ENCODE peak calls at places on chromosome 3, in five cellular contexts. One of them, this sample, is unnamed.

GRCh38 chr3:30007668-30008067 is 598.7 kb upstream of the TGFBR2 start:
- DNase-seq in GM12891: no peak
- DNase-seq in endothelial cell of umbilical vein: peak; percentile 21
- DNase-seq in upper lobe of left lung: no peak
- DNase-seq in spleen: no peak
- DNase-seq in this sample: no peak

GRCh38 chr3:8371085-8371551 is 130.5 kb upstream of the LMCD1 start:
- DNase-seq in GM12891: no peak
- DNase-seq in upper lobe of left lung: no peak
- DNase-seq in endothelial cell of umbilical vein: no peak
- DNase-seq in spleen: no peak
- DNase-seq in this sample: no peak

GRCh38 chr3:157428957-157429356 is 7.7 kb upstream of the PTX3 start:
- DNase-seq in GM12891: no peak
- DNase-seq in endothelial cell of umbilical vein: no peak
- DNase-seq in spleen: no peak
- DNase-seq in upper lobe of left lung: no peak
- DNase-seq in this sample: no peak

GRCh38 chr3:13767030-13767429 is 112.8 kb downstream of the WNT7A start:
- DNase-seq in endothelial cell of umbilical vein: no peak
- DNase-seq in GM12891: no peak
- DNase-seq in spleen: no peak
- DNase-seq in upper lobe of left lung: no peak
- DNase-seq in this sample: no peak

GRCh38 chr3:167736264-167736787 is 805 bp downstream of the SERPINI1 start:
- DNase-seq in spleen: no peak
- DNase-seq in upper lobe of left lung: no peak
- DNase-seq in GM12891: no peak
- DNase-seq in endothelial cell of umbilical vein: no peak
- DNase-seq in this sample: no peak

GRCh38 chr3:88141458-88142083 is 8.2 kb upstream of the C3orf38 start:
- DNase-seq in endothelial cell of umbilical vein: no peak
- DNase-seq in spleen: no peak
- DNase-seq in upper lobe of left lung: no peak
- DNase-seq in GM12891: no peak
- DNase-seq in this sample: no peak

GRCh38 chr3:74465652-74466415 is 148.6 kb downstream of the CNTN3 start:
- DNase-seq in GM12891: no peak
- DNase-seq in spleen: no peak
- DNase-seq in endothelial cell of umbilical vein: no peak
- DNase-seq in upper lobe of left lung: no peak
- DNase-seq in this sample: no peak

GRCh38 chr3:169041677-169042171 is 621.8 kb downstream of the MECOM start:
- DNase-seq in GM12891: no peak
- DNase-seq in upper lobe of left lung: no peak
- DNase-seq in endothelial cell of umbilical vein: peak; percentile 87
- DNase-seq in spleen: no peak
- DNase-seq in this sample: no peak

GRCh38 chr3:52248816-52249547 is 3.4 kb downstream of the PPM1M start:
- DNase-seq in upper lobe of left lung: no peak
- DNase-seq in endothelial cell of umbilical vein: peak; percentile 38
- DNase-seq in GM12891: no peak
- DNase-seq in spleen: peak; percentile 77
- DNase-seq in this sample: no peak

GRCh38 chr3:127034195-127034989 is 51.5 kb downstream of the PLXNA1 start:
- DNase-seq in upper lobe of left lung: no peak
- DNase-seq in endothelial cell of umbilical vein: no peak
- DNase-seq in spleen: peak; percentile 73
- DNase-seq in GM12891: no peak
- DNase-seq in this sample: no peak

GRCh38 chr3:188220988-188221818 is 67.2 kb downstream of the LPP start:
- DNase-seq in upper lobe of left lung: no peak
- DNase-seq in GM12891: no peak
- DNase-seq in spleen: no peak
- DNase-seq in endothelial cell of umbilical vein: no peak
- DNase-seq in this sample: no peak

GRCh38 chr3:1346386-1346785 is 253.6 kb downstream of the CNTN6 start:
- DNase-seq in spleen: no peak
- DNase-seq in upper lobe of left lung: no peak
- DNase-seq in GM12891: no peak
- DNase-seq in endothelial cell of umbilical vein: no peak
- DNase-seq in this sample: no peak

GRCh38 chr3:67495751-67496150 is 158.7 kb downstream of the SUCLG2 start:
- DNase-seq in spleen: no peak
- DNase-seq in endothelial cell of umbilical vein: peak; percentile 64
- DNase-seq in GM12891: no peak
- DNase-seq in upper lobe of left lung: no peak
- DNase-seq in this sample: no peak

GRCh38 chr3:17770682-17771081 is 28.3 kb upstream of the TBC1D5 start:
- DNase-seq in upper lobe of left lung: no peak
- DNase-seq in spleen: no peak
- DNase-seq in GM12891: no peak
- DNase-seq in endothelial cell of umbilical vein: no peak
- DNase-seq in this sample: no peak

GRCh38 chr3:51966486-51966885 is 768 bp downstream of the PCBP4 start:
- DNase-seq in endothelial cell of umbilical vein: no peak
- DNase-seq in upper lobe of left lung: no peak
- DNase-seq in spleen: no peak
- DNase-seq in GM12891: no peak
- DNase-seq in this sample: no peak

GRCh38 chr3:72516361-72516760 is 331.9 kb downstream of the SHQ1 start:
- DNase-seq in GM12891: no peak
- DNase-seq in spleen: no peak
- DNase-seq in upper lobe of left lung: no peak
- DNase-seq in endothelial cell of umbilical vein: no peak
- DNase-seq in this sample: no peak

GRCh38 chr3:172705166-172705565 is 5.7 kb downstream of the NCEH1 start:
- DNase-seq in endothelial cell of umbilical vein: no peak
- DNase-seq in GM12891: no peak
- DNase-seq in spleen: no peak
- DNase-seq in upper lobe of left lung: no peak
- DNase-seq in this sample: no peak

GRCh38 chr3:114389156-114389555 is 95.3 kb downstream of the TIGIT start:
- DNase-seq in endothelial cell of umbilical vein: no peak
- DNase-seq in spleen: no peak
- DNase-seq in GM12891: no peak
- DNase-seq in upper lobe of left lung: no peak
- DNase-seq in this sample: no peak

GRCh38 chr3:111607242-111607641 is 12.1 kb upstream of the ZBED2 start:
- DNase-seq in GM12891: no peak
- DNase-seq in upper lobe of left lung: no peak
- DNase-seq in endothelial cell of umbilical vein: no peak
- DNase-seq in spleen: no peak
- DNase-seq in this sample: no peak

GRCh38 chr3:157544501-157545139 is 41.4 kb upstream of the VEPH1 start:
- DNase-seq in spleen: no peak
- DNase-seq in GM12891: no peak
- DNase-seq in endothelial cell of umbilical vein: no peak
- DNase-seq in upper lobe of left lung: no peak
- DNase-seq in this sample: no peak

GRCh38 chr3:45078910-45079522 is 52.9 kb downstream of the CLEC3B start:
- DNase-seq in upper lobe of left lung: no peak
- DNase-seq in endothelial cell of umbilical vein: no peak
- DNase-seq in spleen: no peak
- DNase-seq in GM12891: no peak
- DNase-seq in this sample: no peak

GRCh38 chr3:147422934-147423599 is 13.9 kb downstream of the ZIC1 start:
- DNase-seq in GM12891: no peak
- DNase-seq in upper lobe of left lung: no peak
- DNase-seq in spleen: no peak
- DNase-seq in endothelial cell of umbilical vein: no peak
- DNase-seq in this sample: no peak

GRCh38 chr3:127800508-127800907 is 21.8 kb downstream of the MGLL start:
- DNase-seq in upper lobe of left lung: peak; percentile 15
- DNase-seq in endothelial cell of umbilical vein: peak; percentile 89
- DNase-seq in spleen: peak; percentile 25
- DNase-seq in GM12891: no peak
- DNase-seq in this sample: no peak

GRCh38 chr3:53860196-53860595 is 13.8 kb downstream of the IL17RB start:
- DNase-seq in spleen: no peak
- DNase-seq in GM12891: no peak
- DNase-seq in upper lobe of left lung: no peak
- DNase-seq in endothelial cell of umbilical vein: no peak
- DNase-seq in this sample: no peak

GRCh38 chr3:152071924-152072323 is 196.8 kb upstream of the MBNL1 start:
- DNase-seq in spleen: no peak
- DNase-seq in upper lobe of left lung: no peak
- DNase-seq in endothelial cell of umbilical vein: peak; percentile 50
- DNase-seq in GM12891: no peak
- DNase-seq in this sample: peak; percentile 5

GRCh38 chr3:53151870-53152269 is 9.1 kb upstream of the PRKCD start:
- DNase-seq in spleen: no peak
- DNase-seq in upper lobe of left lung: no peak
- DNase-seq in endothelial cell of umbilical vein: no peak
- DNase-seq in GM12891: no peak
- DNase-seq in this sample: no peak

GRCh38 chr3:100334340-100335136 is at the start of gene NIT2:
- DNase-seq in GM12891: peak; percentile 87
- DNase-seq in spleen: peak; percentile 97
- DNase-seq in endothelial cell of umbilical vein: peak; percentile 72
- DNase-seq in upper lobe of left lung: peak; percentile 92
- DNase-seq in this sample: peak; percentile 87
- TF ChIP-seq POLR2A in GM12891: peak; percentile 81
- TF ChIP-seq POLR2A in spleen: no peak
- TF ChIP-seq POLR2A in endothelial cell of umbilical vein: peak; percentile 81
- TF ChIP-seq POLR2A in upper lobe of left lung: peak; percentile 76
- TF ChIP-seq POLR2A in this sample: peak; percentile 79

GRCh38 chr3:32392530-32393302 is 1.1 kb downstream of the CMTM7 start:
- DNase-seq in GM12891: no peak
- DNase-seq in spleen: no peak
- DNase-seq in endothelial cell of umbilical vein: peak; percentile 69
- DNase-seq in upper lobe of left lung: peak; percentile 80
- DNase-seq in this sample: peak; percentile 17
- TF ChIP-seq POLR2A in GM12891: no peak
- TF ChIP-seq POLR2A in spleen: no peak
- TF ChIP-seq POLR2A in endothelial cell of umbilical vein: no peak
- TF ChIP-seq POLR2A in upper lobe of left lung: no peak
- TF ChIP-seq POLR2A in this sample: no peak

GRCh38 chr3:11643212-11644087 is at the start of gene VGLL4:
- DNase-seq in endothelial cell of umbilical vein: peak; percentile 95
- DNase-seq in GM12891: peak; percentile 43
- DNase-seq in upper lobe of left lung: peak; percentile 94
- DNase-seq in spleen: peak; percentile 95
- DNase-seq in this sample: peak; percentile 57
- TF ChIP-seq POLR2A in endothelial cell of umbilical vein: peak; percentile 95
- TF ChIP-seq POLR2A in GM12891: peak; percentile 51
- TF ChIP-seq POLR2A in upper lobe of left lung: peak; percentile 73
- TF ChIP-seq POLR2A in spleen: no peak
- TF ChIP-seq POLR2A in this sample: peak; percentile 85

DNA sequence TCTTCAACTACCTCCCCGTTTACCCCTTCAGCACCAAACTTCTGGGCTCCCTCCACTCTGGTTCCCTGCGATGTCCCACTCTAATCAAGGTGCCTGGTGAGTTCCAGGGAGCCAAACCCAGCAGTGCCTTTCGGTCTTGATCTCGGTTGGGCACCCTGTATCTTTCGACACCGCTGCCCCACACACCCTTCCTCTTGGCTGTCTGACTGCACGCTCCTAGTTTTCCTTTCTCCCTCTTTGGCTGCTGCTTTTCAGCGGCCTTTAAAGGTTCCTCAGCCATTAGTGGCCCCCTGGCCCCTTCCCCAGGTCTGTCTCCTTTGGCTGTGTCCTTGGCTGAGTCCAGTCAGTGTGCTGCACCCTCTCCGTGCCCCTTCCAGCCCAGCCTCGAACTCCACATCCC is 784 bp downstream of the TTLL3 start:
- DNase-seq in upper lobe of left lung: no peak
- DNase-seq in spleen: peak; percentile 67
- DNase-seq in GM12891: no peak
- DNase-seq in endothelial cell of umbilical vein: no peak
- DNase-seq in this sample: no peak
- TF ChIP-seq POLR2A in upper lobe of left lung: no peak
- TF ChIP-seq POLR2A in spleen: no peak
- TF ChIP-seq POLR2A in GM12891: peak; percentile 41
- TF ChIP-seq POLR2A in endothelial cell of umbilical vein: no peak
- TF ChIP-seq POLR2A in this sample: no peak

GRCh38 chr3:178536271-178537079 is at the start of gene KCNMB2:
- DNase-seq in endothelial cell of umbilical vein: peak; percentile 32
- DNase-seq in GM12891: no peak
- DNase-seq in spleen: no peak
- DNase-seq in upper lobe of left lung: no peak
- DNase-seq in this sample: no peak
- TF ChIP-seq POLR2A in endothelial cell of umbilical vein: no peak
- TF ChIP-seq POLR2A in GM12891: no peak
- TF ChIP-seq POLR2A in spleen: no peak
- TF ChIP-seq POLR2A in upper lobe of left lung: no peak
- TF ChIP-seq POLR2A in this sample: no peak

GRCh38 chr3:93979850-93980677 is at the start of gene ARL13B:
- DNase-seq in spleen: peak; percentile 97
- DNase-seq in GM12891: peak; percentile 83
- DNase-seq in upper lobe of left lung: peak; percentile 99
- DNase-seq in endothelial cell of umbilical vein: peak; percentile 99
- DNase-seq in this sample: peak; percentile 85
- TF ChIP-seq POLR2A in spleen: no peak
- TF ChIP-seq POLR2A in GM12891: peak; percentile 76
- TF ChIP-seq POLR2A in upper lobe of left lung: peak; percentile 87
- TF ChIP-seq POLR2A in endothelial cell of umbilical vein: peak; percentile 60
- TF ChIP-seq POLR2A in this sample: peak; percentile 85

DNA sequence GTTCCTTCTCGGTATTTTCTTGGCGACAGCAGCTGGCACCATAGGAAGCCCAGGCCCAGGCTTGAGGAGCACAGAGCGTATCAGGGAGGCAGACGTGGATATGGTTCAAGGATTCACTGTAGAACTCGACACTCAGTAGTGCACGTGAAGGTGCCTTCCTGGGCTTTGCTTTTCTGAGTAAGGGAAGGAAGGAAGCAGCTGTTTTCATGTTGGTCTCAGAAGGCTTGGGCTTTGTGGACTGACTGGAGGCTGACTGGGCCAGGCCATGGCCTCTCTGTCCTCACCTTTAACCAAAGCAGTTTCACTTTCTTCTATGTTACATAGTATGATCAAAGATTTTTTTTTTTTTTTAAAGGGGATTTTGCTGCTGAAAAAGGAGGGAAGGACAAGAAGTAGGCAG is 6.9 kb upstream of the GHRL start:
- DNase-seq in GM12891: no peak
- DNase-seq in endothelial cell of umbilical vein: no peak
- DNase-seq in spleen: no peak
- DNase-seq in upper lobe of left lung: no peak
- DNase-seq in this sample: no peak
- TF ChIP-seq POLR2A in GM12891: peak; percentile 24
- TF ChIP-seq POLR2A in endothelial cell of umbilical vein: peak; percentile 6
- TF ChIP-seq POLR2A in spleen: no peak
- TF ChIP-seq POLR2A in upper lobe of left lung: no peak
- TF ChIP-seq POLR2A in this sample: no peak

GRCh38 chr3:160398820-160399346 is at the start of gene IFT80:
- DNase-seq in GM12891: peak; percentile 54
- DNase-seq in upper lobe of left lung: peak; percentile 97
- DNase-seq in endothelial cell of umbilical vein: peak; percentile 97
- DNase-seq in spleen: peak; percentile 99
- DNase-seq in this sample: peak; percentile 73

GRCh38 chr3:160400631-160401150 is 1.2 kb downstream of the SMC4 start:
- DNase-seq in GM12891: no peak
- DNase-seq in upper lobe of left lung: peak; percentile 26
- DNase-seq in spleen: peak; percentile 91
- DNase-seq in endothelial cell of umbilical vein: no peak
- DNase-seq in this sample: no peak

GRCh38 chr3:160400048-160400630 is 689 bp downstream of the SMC4 start:
- DNase-seq in upper lobe of left lung: peak; percentile 48
- DNase-seq in endothelial cell of umbilical vein: peak; percentile 78
- DNase-seq in spleen: peak; percentile 93
- DNase-seq in GM12891: no peak
- DNase-seq in this sample: no peak

GRCh38 chr3:160401301-160402095 is 2.0 kb downstream of the SMC4 start:
- DNase-seq in spleen: no peak
- DNase-seq in GM12891: no peak
- DNase-seq in endothelial cell of umbilical vein: peak; percentile 81
- DNase-seq in upper lobe of left lung: peak; percentile 47
- DNase-seq in this sample: no peak

GRCh38 chr3:160399347-160400047 is at the start of gene SMC4:
- DNase-seq in upper lobe of left lung: peak; percentile 78
- DNase-seq in GM12891: peak; percentile 33
- DNase-seq in endothelial cell of umbilical vein: peak; percentile 92
- DNase-seq in spleen: peak; percentile 94
- DNase-seq in this sample: peak; percentile 41
- TF ChIP-seq POLR2A in upper lobe of left lung: peak; percentile 37
- TF ChIP-seq POLR2A in GM12891: peak; percentile 69
- TF ChIP-seq POLR2A in endothelial cell of umbilical vein: peak; percentile 24
- TF ChIP-seq POLR2A in spleen: no peak
- TF ChIP-seq POLR2A in this sample: peak; percentile 78